ENCODE peak calls at places on chromosomes 7 and 10, in five cellular contexts. W, L, P, O and G are unnamed samples.

GRCh38 chr7:95843286-95843685 is 70.9 kb downstream of the DYNC1I1 start:
- DNase-seq in W (no peak), L (no peak), P (no peak), O (no peak), G (no peak)

GRCh38 chr7:108528183-108528712 is 2.3 kb upstream of the PNPLA8 start:
- DNase-seq in W (no peak), L (no peak), P (no peak), O (no peak), G (no peak)

GRCh38 chr10:73644015-73644743 is 2.9 kb upstream of the MYOZ1 start:
- DNase-seq in W (no peak), L (peak; percentile 59), P (no peak), O (no peak), G (peak; percentile 41)

GRCh38 chr7:129835436-129836020 is 117.2 kb downstream of the UBE2H start:
- DNase-seq in W (no peak), L (no peak), P (no peak), O (no peak), G (no peak)

GRCh38 chr7:18855796-18856195 is 261.6 kb downstream of the TWIST1 start:
- DNase-seq in W (no peak), L (no peak), P (no peak), O (no peak), G (no peak)

GRCh38 chr7:31938650-31939049 is 131.6 kb downstream of the PDE1C start:
- DNase-seq in W (no peak), L (no peak), P (no peak), O (no peak), G (no peak)

GRCh38 chr7:152640829-152641228 is 35.1 kb downstream of the XRCC2 start:
- DNase-seq in W (no peak), L (no peak), P (no peak), O (no peak), G (no peak)

GRCh38 chr10:45354261-45354660 is 19.8 kb upstream of the ALOX5 start:
- DNase-seq in W (no peak), L (no peak), P (no peak), O (no peak), G (no peak)

GRCh38 chr7:131106681-131107342 is 220.9 kb upstream of the MKLN1 start:
- DNase-seq in W (peak; percentile 50), L (peak; percentile 30), P (peak; percentile 72), O (no peak), G (no peak)

GRCh38 chr10:87059401-87059800 is 35.2 kb downstream of the GLUD1 start:
- DNase-seq in W (no peak), L (no peak), P (no peak), O (no peak), G (no peak)

GRCh38 chr10:87053121-87053520 is 33.0 kb downstream of the FAM25A start:
- DNase-seq in W (no peak), L (no peak), P (no peak), O (no peak), G (no peak)

GRCh38 chr10:87058171-87058570 is 36.5 kb downstream of the GLUD1 start:
- DNase-seq in W (no peak), L (no peak), P (no peak), O (no peak), G (no peak)

GRCh38 chr10:87053577-87054181 is 33.6 kb downstream of the FAM25A start:
- DNase-seq in W (no peak), L (no peak), P (no peak), O (no peak), G (no peak)

GRCh38 chr10:87054373-87055295 is 34.5 kb downstream of the FAM25A start:
- DNase-seq in W (no peak), L (no peak), P (no peak), O (no peak), G (no peak)
- TF ChIP-seq CTCF in W (no peak), L (no peak), P (no peak), O (no peak), G (peak; percentile 13)

GRCh38 chr7:151566897-151567320 is 47.2 kb upstream of the RHEB start:
- DNase-seq in W (no peak), L (no peak), P (no peak), O (no peak), G (no peak)

GRCh38 chr7:151572136-151572535 is 52.4 kb upstream of the RHEB start:
- DNase-seq in W (no peak), L (no peak), P (no peak), O (no peak), G (no peak)

GRCh38 chr7:151571471-151571870 is 51.8 kb upstream of the RHEB start:
- DNase-seq in W (no peak), L (no peak), P (no peak), O (no peak), G (no peak)

GRCh38 chr7:151568951-151569652 is 49.4 kb upstream of the RHEB start:
- DNase-seq in W (no peak), L (peak; percentile 42), P (no peak), O (no peak), G (no peak)

DNA sequence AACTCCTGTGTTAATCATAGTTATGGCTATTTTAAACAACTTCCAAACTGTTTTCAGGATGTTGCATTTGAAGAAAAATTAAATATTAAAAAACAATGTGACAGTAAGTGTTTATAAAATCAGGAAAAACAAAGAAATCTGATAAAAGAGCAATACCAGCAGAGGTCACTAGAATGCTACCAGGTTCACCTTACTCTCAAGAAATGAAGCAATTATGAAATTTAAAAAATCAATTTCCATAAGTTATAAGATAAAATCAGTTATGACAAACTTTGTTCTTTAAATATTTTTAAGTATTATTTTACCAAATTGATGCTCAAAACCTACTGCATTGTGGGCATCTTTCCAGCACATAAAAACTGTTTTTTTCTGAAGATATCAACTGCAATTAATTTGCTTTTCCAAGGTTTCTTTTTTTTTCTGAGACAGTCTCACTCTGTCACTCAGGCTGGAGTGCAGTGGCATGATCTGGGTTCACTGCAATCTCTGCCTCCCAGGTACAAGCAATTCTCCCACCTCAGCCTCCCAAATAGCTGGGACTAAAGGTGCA is 50.7 kb upstream of the RHEB start:
- DNase-seq in W (no peak), L (no peak), P (no peak), O (no peak), G (no peak)
- TF ChIP-seq CTCF in W (peak; percentile 45), L (no peak), P (no peak), O (peak; percentile 87), G (peak; percentile 36)

DNA sequence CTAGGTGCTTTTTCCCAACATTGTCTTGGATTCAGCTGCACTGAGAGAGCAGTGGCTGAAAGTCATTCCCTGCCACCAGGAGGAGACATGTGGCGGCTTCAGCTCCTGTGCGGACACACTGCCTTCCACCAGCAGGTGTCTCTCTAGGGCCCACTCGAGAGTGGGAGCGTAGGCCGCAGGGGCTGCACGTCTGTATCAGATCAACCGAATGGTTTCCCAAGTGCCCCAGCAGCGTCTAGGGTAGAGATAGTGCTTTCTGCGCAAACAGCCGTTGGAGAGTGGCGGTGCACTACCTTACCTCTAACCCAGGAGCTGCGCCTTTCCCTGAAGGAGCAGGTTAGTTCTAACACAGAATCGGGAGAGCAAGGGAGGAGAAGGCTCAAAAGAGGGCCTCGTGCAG is 31.7 kb downstream of the PAPOLB start:
- DNase-seq in W (peak; percentile 36), L (peak; percentile 71), P (peak; percentile 62), O (no peak), G (peak; percentile 62)
- TF ChIP-seq CTCF in W (peak; percentile 40), L (peak; percentile 71), P (no peak), O (peak; percentile 84), G (peak; percentile 92)

DNA sequence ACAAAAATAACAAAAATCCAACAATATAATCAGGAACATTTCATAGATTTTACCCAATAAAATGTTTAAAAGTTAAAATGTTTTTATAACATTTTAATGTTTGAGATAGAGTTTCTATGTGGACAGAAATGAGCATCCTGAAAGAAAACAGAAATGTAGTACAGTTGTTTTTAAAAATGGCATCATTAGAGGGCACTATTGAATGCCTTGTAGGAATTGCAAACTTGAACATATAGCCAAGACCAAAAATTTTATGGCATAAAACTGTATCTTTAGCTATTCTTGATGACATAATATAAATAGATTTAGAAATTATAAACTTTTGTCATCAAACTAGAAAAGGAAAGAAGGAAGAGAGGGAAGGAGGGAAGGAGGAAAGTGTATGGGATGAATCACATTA is 1372.7 kb downstream of the GATA3 start:
- DNase-seq in W (no peak), L (no peak), P (no peak), O (no peak), G (no peak)
- TF ChIP-seq CTCF in W (no peak), L (no peak), P (no peak), O (peak; percentile 67), G (no peak)

GRCh38 chr7:80348221-80348620 is 163.6 kb downstream of the GNAT3 start:
- DNase-seq in W (no peak), L (no peak), P (no peak), O (no peak), G (no peak)
- TF ChIP-seq CTCF in W (no peak), L (no peak), P (no peak), O (no peak), G (no peak)

DNA sequence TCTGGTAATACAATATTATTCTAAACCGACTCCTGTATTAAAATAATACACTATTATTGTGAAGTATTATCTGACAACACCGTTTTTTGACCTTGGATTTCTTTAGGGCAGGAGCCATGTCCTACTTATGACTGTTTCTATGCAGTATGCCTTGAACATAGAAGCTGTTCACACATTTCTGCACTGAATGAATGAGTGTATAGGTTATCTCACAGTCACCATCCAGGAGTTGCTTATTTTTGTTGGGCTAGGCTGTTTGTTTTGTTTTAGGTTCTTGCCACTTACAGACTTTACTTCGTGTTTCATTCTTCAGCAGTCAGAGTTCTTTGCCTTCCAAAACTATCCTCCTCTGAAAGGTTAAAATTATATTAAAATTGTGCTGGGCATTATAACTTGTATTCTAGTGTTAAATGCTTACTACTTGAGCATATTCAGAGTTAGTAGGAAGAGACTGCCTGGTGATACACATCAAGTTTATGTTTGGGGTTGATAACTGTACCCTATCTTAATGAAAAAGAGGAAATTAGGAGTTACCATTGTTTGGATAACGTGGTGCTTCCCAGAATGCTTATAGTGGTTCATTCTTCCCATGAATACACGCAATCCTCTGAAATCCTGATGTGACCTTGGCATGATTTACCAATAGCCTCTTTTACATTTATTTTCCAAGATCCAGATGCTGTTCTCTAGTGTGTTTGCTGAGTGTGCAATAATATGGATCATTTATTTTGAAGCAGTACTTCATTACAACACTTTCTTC is 1.7 kb downstream of the RALA start:
- DNase-seq in W (no peak), L (no peak), P (no peak), O (no peak), G (no peak)
- TF ChIP-seq CTCF in W (no peak), L (no peak), P (no peak), O (no peak), G (no peak)